ENCODE peak calls at places on chromosomes 11 and 22, in six cellular contexts. X, J, E, S, I and M are unnamed samples.

GRCh38 chr22:44743804-44744211 is 8.6 kb upstream of the ARHGAP8 start:
- DNase-seq in X (no peak), J (no peak), E (no peak), S (no peak), I (no peak), M (peak)

GRCh38 chr22:43616645-43617044 is 195.5 kb downstream of the EFCAB6 start:
- DNase-seq in X (no peak), J (no peak), E (no peak), S (no peak), I (no peak), M (no peak)

GRCh38 chr11:63897459-63898156 is 19.4 kb downstream of the RCOR2 start:
- DNase-seq in X (no peak), J (no peak), E (no peak), S (no peak), I (no peak), M (no peak)

GRCh38 chr22:39520054-39520873 is at the start of gene ATF4:
- DNase-seq in X (peak), J (peak), E (peak), S (peak), I (peak), M (peak)

GRCh38 chr11:10581481-10582019 is 13.1 kb upstream of the LYVE1 start:
- DNase-seq in X (peak), J (no peak), E (peak), S (no peak), I (no peak), M (no peak)

GRCh38 chr11:108496643-108497256 is 1.4 kb downstream of the POGLUT3 start:
- DNase-seq in X (no peak), J (no peak), E (no peak), S (no peak), I (no peak), M (no peak)

GRCh38 chr11:108206171-108206570 is 16.3 kb downstream of the NPAT start:
- DNase-seq in X (no peak), J (no peak), E (no peak), S (no peak), I (no peak), M (no peak)

GRCh38 chr11:83549984-83550667 is 264.0 kb upstream of the CCDC90B start:
- DNase-seq in X (no peak), J (no peak), E (no peak), S (no peak), I (no peak), M (no peak)

GRCh38 chr22:29147241-29147919 is 58.3 kb upstream of the EMID1 start:
- DNase-seq in X (peak), J (no peak), E (no peak), S (no peak), I (no peak), M (no peak)

GRCh38 chr11:8732748-8733241 is 50.2 kb downstream of the RPL27A start:
- DNase-seq in X (peak), J (no peak), E (peak), S (peak), I (no peak), M (no peak)

GRCh38 chr22:46245515-46245914 is 4.6 kb downstream of the CDPF1 start:
- DNase-seq in X (peak), J (no peak), E (no peak), S (no peak), I (no peak), M (no peak)

GRCh38 chr11:66887531-66887930 is 30.7 kb downstream of the LRFN4 start:
- DNase-seq in X (no peak), J (no peak), E (no peak), S (no peak), I (no peak), M (no peak)

GRCh38 chr11:32643526-32643925 is 59.9 kb downstream of the EIF3M start:
- DNase-seq in X (no peak), J (no peak), E (no peak), S (no peak), I (no peak), M (no peak)

GRCh38 chr22:17258015-17258827 is 39.0 kb upstream of the ADA2 start:
- DNase-seq in X (peak), J (no peak), E (no peak), S (no peak), I (peak), M (no peak)

GRCh38 chr11:77518471-77518870 is 44.6 kb upstream of the PAK1 start:
- DNase-seq in X (no peak), J (no peak), E (no peak), S (no peak), I (no peak), M (no peak)

GRCh38 chr11:122100222-122101080 is 15.6 kb downstream of the BLID start:
- DNase-seq in X (peak), J (peak), E (peak), S (no peak), I (peak), M (no peak)

GRCh38 chr11:37317803-37318202 is 719.8 kb upstream of the RAG2 start:
- DNase-seq in X (no peak), J (no peak), E (no peak), S (no peak), I (no peak), M (no peak)

GRCh38 chr11:132131051-132131450 is 760.6 kb downstream of the NTM start:
- DNase-seq in X (no peak), J (no peak), E (no peak), S (no peak), I (peak), M (no peak)

GRCh38 chr11:129195682-129196081 is 3.6 kb upstream of the ARHGAP32 start:
- DNase-seq in X (no peak), J (no peak), E (no peak), S (no peak), I (no peak), M (no peak)

GRCh38 chr11:44125598-44125997 is 30.1 kb downstream of the EXT2 start:
- DNase-seq in X (no peak), J (no peak), E (no peak), S (no peak), I (no peak), M (no peak)

GRCh38 chr11:120858740-120859139 is 165.2 kb upstream of the TBCEL start:
- DNase-seq in X (no peak), J (no peak), E (no peak), S (no peak), I (no peak), M (no peak)

GRCh38 chr22:28014141-28015055 is 95.3 kb upstream of the PITPNB start:
- DNase-seq in X (no peak), J (no peak), E (no peak), S (no peak), I (no peak), M (no peak)

GRCh38 chr11:11391796-11392195 is 38.7 kb upstream of the CSNK2A3 start:
- DNase-seq in X (no peak), J (no peak), E (peak), S (peak), I (no peak), M (no peak)

GRCh38 chr11:89498845-89499448 is 7.8 kb upstream of the NOX4 start:
- DNase-seq in X (no peak), J (no peak), E (no peak), S (no peak), I (no peak), M (no peak)

GRCh38 chr11:35163209-35163608 is 24.2 kb downstream of the CD44 start:
- DNase-seq in X (no peak), J (no peak), E (no peak), S (no peak), I (no peak), M (no peak)

GRCh38 chr11:69674267-69674885 is 777 bp downstream of the LTO1 start:
- DNase-seq in X (peak), J (no peak), E (peak), S (peak), I (no peak), M (peak)

GRCh38 chr11:70838198-70838597 is 414.2 kb downstream of the SHANK2 start:
- DNase-seq in X (no peak), J (no peak), E (no peak), S (no peak), I (no peak), M (no peak)

GRCh38 chr11:78441956-78442355 is 24.3 kb upstream of the GAB2 start:
- DNase-seq in X (no peak), J (no peak), E (no peak), S (no peak), I (no peak), M (no peak)

GRCh38 chr11:16678466-16679116 is 59.9 kb upstream of the C11orf58 start:
- DNase-seq in X (no peak), J (no peak), E (no peak), S (no peak), I (no peak), M (no peak)

GRCh38 chr22:38554281-38554680 is 15.7 kb downstream of the DMC1 start:
- DNase-seq in X (no peak), J (no peak), E (peak), S (no peak), I (no peak), M (peak)

GRCh38 chr11:62054484-62055121 is 69.2 kb upstream of the INCENP start:
- DNase-seq in X (no peak), J (no peak), E (peak), S (no peak), I (peak), M (no peak)

GRCh38 chr11:122342089-122342749 is 226.2 kb upstream of the BLID start:
- DNase-seq in X (no peak), J (no peak), E (no peak), S (no peak), I (no peak), M (no peak)

GRCh38 chr22:47174671-47175111 is 412.2 kb downstream of the TBC1D22A start:
- DNase-seq in X (no peak), J (no peak), E (no peak), S (no peak), I (no peak), M (no peak)

GRCh38 chr22:48071828-48072227 is 1309.4 kb downstream of the TBC1D22A start:
- DNase-seq in X (no peak), J (no peak), E (no peak), S (no peak), I (no peak), M (no peak)

GRCh38 chr22:30855677-30856518 is 112.7 kb downstream of the MORC2 start:
- DNase-seq in X (no peak), J (no peak), E (no peak), S (no peak), I (no peak), M (no peak)